ENCODE peak calls at places on chromosomes 4 and X, in ten cellular contexts. One of them, this sample, is unnamed.

GRCh38 chrX:109875831-109876230 is 127.1 kb upstream of the TMEM164 start:
- DNase-seq in putamen: no peak
- DNase-seq in upper lobe of right lung: no peak
- DNase-seq in endothelial cell: no peak
- DNase-seq in stimulated activated naive B cell treated with anti-CD40 and anti-IgM and Interleukin-4, amounts not matched to agents 10 μg/mL and 1 μg/mL and 100 μg/mL, for 72 hours: no peak
- DNase-seq in H9: no peak
- DNase-seq in adrenal gland: no peak
- DNase-seq in H7: no peak
- DNase-seq in NCI-H1417: no peak
- DNase-seq in hepatocyte: no peak
- DNase-seq in this sample: no peak

GRCh38 chr4:128600996-128601857 is 208.3 kb upstream of the JADE1 start:
- DNase-seq in H7: no peak
- DNase-seq in stimulated activated naive B cell treated with anti-CD40 and anti-IgM and Interleukin-4, amounts not matched to agents 10 μg/mL and 1 μg/mL and 100 μg/mL, for 72 hours: no peak
- DNase-seq in H9: no peak
- DNase-seq in endothelial cell: no peak
- DNase-seq in NCI-H1417: peak
- DNase-seq in putamen: peak
- DNase-seq in upper lobe of right lung: peak
- DNase-seq in hepatocyte: peak
- DNase-seq in adrenal gland: peak
- DNase-seq in this sample: no peak

GRCh38 chr4:80213117-80213815 is 16.0 kb downstream of the PRDM8 start:
- DNase-seq in putamen: no peak
- DNase-seq in H7: no peak
- DNase-seq in H9: no peak
- DNase-seq in adrenal gland: no peak
- DNase-seq in stimulated activated naive B cell treated with anti-CD40 and anti-IgM and Interleukin-4, amounts not matched to agents 10 μg/mL and 1 μg/mL and 100 μg/mL, for 72 hours: no peak
- DNase-seq in upper lobe of right lung: no peak
- DNase-seq in NCI-H1417: no peak
- DNase-seq in endothelial cell: no peak
- DNase-seq in hepatocyte: no peak
- DNase-seq in this sample: no peak

GRCh38 chr4:67922697-67923096 is 38.9 kb upstream of the TMPRSS11D start:
- DNase-seq in stimulated activated naive B cell treated with anti-CD40 and anti-IgM and Interleukin-4, amounts not matched to agents 10 μg/mL and 1 μg/mL and 100 μg/mL, for 72 hours: no peak
- DNase-seq in H9: no peak
- DNase-seq in adrenal gland: peak
- DNase-seq in upper lobe of right lung: no peak
- DNase-seq in NCI-H1417: no peak
- DNase-seq in putamen: no peak
- DNase-seq in hepatocyte: no peak
- DNase-seq in H7: no peak
- DNase-seq in endothelial cell: no peak
- DNase-seq in this sample: no peak

GRCh38 chrX:132226169-132226568 is 6.9 kb upstream of the RAP2C start:
- DNase-seq in upper lobe of right lung: no peak
- DNase-seq in NCI-H1417: no peak
- DNase-seq in stimulated activated naive B cell treated with anti-CD40 and anti-IgM and Interleukin-4, amounts not matched to agents 10 μg/mL and 1 μg/mL and 100 μg/mL, for 72 hours: no peak
- DNase-seq in hepatocyte: no peak
- DNase-seq in adrenal gland: no peak
- DNase-seq in endothelial cell: no peak
- DNase-seq in H9: no peak
- DNase-seq in putamen: no peak
- DNase-seq in H7: peak
- DNase-seq in this sample: no peak

GRCh38 chrX:17535229-17535628 is 160.2 kb downstream of the NHS start:
- DNase-seq in NCI-H1417: peak
- DNase-seq in H9: peak
- DNase-seq in H7: peak
- DNase-seq in adrenal gland: peak
- DNase-seq in endothelial cell: peak
- DNase-seq in upper lobe of right lung: no peak
- DNase-seq in hepatocyte: peak
- DNase-seq in stimulated activated naive B cell treated with anti-CD40 and anti-IgM and Interleukin-4, amounts not matched to agents 10 μg/mL and 1 μg/mL and 100 μg/mL, for 72 hours: no peak
- DNase-seq in putamen: no peak
- DNase-seq in this sample: no peak

GRCh38 chr4:7422098-7422897 is 12.4 kb downstream of the PSAPL1 start:
- DNase-seq in hepatocyte: no peak
- DNase-seq in putamen: no peak
- DNase-seq in endothelial cell: no peak
- DNase-seq in adrenal gland: peak
- DNase-seq in stimulated activated naive B cell treated with anti-CD40 and anti-IgM and Interleukin-4, amounts not matched to agents 10 μg/mL and 1 μg/mL and 100 μg/mL, for 72 hours: no peak
- DNase-seq in upper lobe of right lung: peak
- DNase-seq in H7: peak
- DNase-seq in NCI-H1417: no peak
- DNase-seq in H9: peak
- DNase-seq in this sample: peak

GRCh38 chr4:79241846-79242245 is 84.0 kb downstream of the NAA11 start:
- DNase-seq in stimulated activated naive B cell treated with anti-CD40 and anti-IgM and Interleukin-4, amounts not matched to agents 10 μg/mL and 1 μg/mL and 100 μg/mL, for 72 hours: no peak
- DNase-seq in hepatocyte: no peak
- DNase-seq in endothelial cell: no peak
- DNase-seq in H7: peak
- DNase-seq in putamen: no peak
- DNase-seq in NCI-H1417: no peak
- DNase-seq in H9: no peak
- DNase-seq in adrenal gland: no peak
- DNase-seq in upper lobe of right lung: no peak
- DNase-seq in this sample: no peak

This sample was measured in spleen.